ENCODE peak calls at places on chromosome 16, in six cellular contexts. I, C, J, H, E and T are unnamed samples. For H3K27me3 and H3K36me3, the result is how much of the 10 kb centered on the place peaks cover.

GRCh38 chr16:27084296-27085065 is 17.8 kb downstream of the C16orf82 start:
- DNase-seq in I (no peak), C (no peak), J (no peak), H (no peak), E (no peak), T (no peak)

GRCh38 chr16:56190903-56191806 is at the start of gene GNAO1:
- DNase-seq in I (peak), C (peak), J (peak), H (peak), E (peak), T (peak)

GRCh38 chr16:57479422-57480126 is 6.7 kb downstream of the DOK4 start:
- DNase-seq in I (peak), C (peak), J (no peak), H (peak), E (no peak), T (no peak)

GRCh38 chr16:88686439-88687253 is at the start of gene SNAI3:
- DNase-seq in I (peak), C (no peak), J (peak), H (peak), E (peak), T (peak)

GRCh38 chr16:31455601-31456314 is 3.5 kb upstream of the ARMC5 start:
- DNase-seq in I (no peak), C (no peak), J (no peak), H (no peak), E (no peak), T (no peak)

GRCh38 chr16:72848759-72849664 is 198.9 kb downstream of the ZFHX3 start:
- DNase-seq in I (peak), C (peak), J (peak), H (peak), E (no peak), T (peak)

GRCh38 chr16:54160939-54161897 is 125.4 kb downstream of the IRX3 start:
- DNase-seq in I (peak), C (no peak), J (no peak), H (no peak), E (no peak), T (no peak)

GRCh38 chr16:84054271-84054670 is 11.7 kb upstream of the SLC38A8 start:
- DNase-seq in I (no peak), C (no peak), J (no peak), H (peak), E (no peak), T (no peak)

GRCh38 chr16:89934611-89935553 is 11.7 kb downstream of the TUBB3 start:
- DNase-seq in I (no peak), C (no peak), J (no peak), H (no peak), E (no peak), T (no peak)

GRCh38 chr16:89134269-89134668 is 37.3 kb upstream of the CDH15 start:
- DNase-seq in I (no peak), C (no peak), J (no peak), H (no peak), E (no peak), T (no peak)

GRCh38 chr16:57946181-57946801 is 24.6 kb downstream of the CNGB1 start:
- DNase-seq in I (no peak), C (no peak), J (no peak), H (no peak), E (no peak), T (no peak)

GRCh38 chr16:57039148-57039812 is 49.9 kb downstream of the NLRC5 start:
- DNase-seq in I (peak), C (peak), J (no peak), H (peak), E (no peak), T (no peak)

GRCh38 chr16:80563807-80564206 is 23.0 kb downstream of the DYNLRB2 start:
- DNase-seq in I (peak), C (no peak), J (no peak), H (no peak), E (no peak), T (no peak)

GRCh38 chr16:80559369-80559768 is 18.6 kb downstream of the DYNLRB2 start:
- DNase-seq in I (no peak), C (no peak), J (no peak), H (no peak), E (no peak), T (no peak)

GRCh38 chr16:80563066-80563465 is 22.3 kb downstream of the DYNLRB2 start:
- DNase-seq in I (no peak), C (no peak), J (no peak), H (no peak), E (no peak), T (no peak)

GRCh38 chr16:80569440-80570105 is 28.8 kb downstream of the DYNLRB2 start:
- DNase-seq in I (peak), C (peak), J (no peak), H (no peak), E (peak), T (peak)

GRCh38 chr16:80564394-80564793 is 23.6 kb downstream of the DYNLRB2 start:
- DNase-seq in I (no peak), C (no peak), J (no peak), H (no peak), E (no peak), T (no peak)
- H3K4me3 ChIP-seq in I (no peak), C (no peak), J (no peak), H (no peak), E (no peak), T (no peak)

DNA sequence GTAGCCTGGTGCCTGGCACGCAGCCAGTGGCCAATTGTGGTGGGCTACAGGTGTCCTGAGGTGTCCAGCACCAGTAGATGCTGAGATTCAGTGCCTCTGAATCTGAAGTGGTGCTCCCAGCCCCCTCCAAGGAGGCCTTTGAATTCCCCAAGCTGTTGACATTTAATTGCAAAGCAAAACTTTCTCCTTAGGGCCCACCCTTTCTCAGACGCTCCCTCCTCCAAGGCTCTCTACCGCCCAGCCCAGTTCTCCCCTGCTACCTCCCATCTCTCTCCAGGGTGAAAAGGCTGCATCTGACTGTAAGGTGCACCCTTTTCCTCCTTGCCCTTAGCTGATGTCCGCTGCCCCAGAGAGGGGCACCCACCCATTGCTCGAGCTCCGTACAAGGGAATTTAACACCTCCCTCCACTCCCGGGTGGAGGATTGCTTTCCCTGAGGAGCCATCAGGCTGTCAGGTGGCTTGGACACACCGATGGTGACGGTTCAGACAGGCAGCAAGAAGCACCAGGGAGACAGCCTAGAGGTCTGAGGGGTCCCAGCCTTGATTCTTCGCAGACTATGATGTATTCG is 1.7 kb downstream of the BEAN1 start:
- DNase-seq in I (no peak), C (no peak), J (no peak), H (no peak), E (no peak), T (no peak)
- H3K27me3 ChIP-seq in I (under half), C (under half), J (under half), H (half or more), E (under half), T (under half)

DNA sequence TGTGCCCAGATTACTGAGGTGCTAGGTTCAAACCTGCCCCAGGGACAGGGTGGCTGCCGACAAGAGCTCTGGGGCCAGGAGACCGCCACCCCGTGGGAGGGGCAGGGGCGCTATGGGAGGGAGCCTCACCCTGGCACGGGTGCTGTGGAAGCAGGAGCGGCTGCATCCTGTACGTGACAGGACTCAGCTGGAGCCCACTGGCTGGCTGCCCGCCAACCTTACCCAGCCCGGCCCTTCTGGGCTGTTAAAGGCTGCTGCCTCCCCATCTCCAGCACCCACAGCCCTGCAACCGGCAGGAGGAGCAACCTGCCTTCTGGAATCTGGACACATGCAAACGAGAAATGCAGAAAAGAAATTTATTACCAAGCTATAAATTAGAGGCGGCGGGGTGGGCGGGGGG is 11.2 kb downstream of the PAM16 start:
- DNase-seq in I (no peak), C (no peak), J (no peak), H (no peak), E (no peak), T (no peak)
- H3K36me3 ChIP-seq in I (under half), C (under half), J (under half), H (under half), E (under half), T (under half)

GRCh38 chr16:67435758-67436164 is 4.8 kb downstream of the HSD11B2 start:
- DNase-seq in I (no peak), C (no peak), J (no peak), H (no peak), E (no peak), T (no peak)
- H3K4me3 ChIP-seq in I (no peak), C (no peak), J (no peak), H (no peak), E (no peak), T (no peak)

GRCh38 chr16:85601730-85602401 is 11.3 kb upstream of the GSE1 start:
- DNase-seq in I (no peak), C (no peak), J (no peak), H (peak), E (no peak), T (no peak)

GRCh38 chr16:85602402-85602801 is 10.7 kb upstream of the GSE1 start:
- DNase-seq in I (no peak), C (no peak), J (no peak), H (no peak), E (no peak), T (no peak)

GRCh38 chr16:85600905-85601639 is 12.1 kb upstream of the GSE1 start:
- DNase-seq in I (no peak), C (no peak), J (no peak), H (no peak), E (no peak), T (no peak)

GRCh38 chr16:85604145-85604705 is 8.9 kb upstream of the GSE1 start:
- DNase-seq in I (no peak), C (no peak), J (no peak), H (no peak), E (no peak), T (no peak)

DNA sequence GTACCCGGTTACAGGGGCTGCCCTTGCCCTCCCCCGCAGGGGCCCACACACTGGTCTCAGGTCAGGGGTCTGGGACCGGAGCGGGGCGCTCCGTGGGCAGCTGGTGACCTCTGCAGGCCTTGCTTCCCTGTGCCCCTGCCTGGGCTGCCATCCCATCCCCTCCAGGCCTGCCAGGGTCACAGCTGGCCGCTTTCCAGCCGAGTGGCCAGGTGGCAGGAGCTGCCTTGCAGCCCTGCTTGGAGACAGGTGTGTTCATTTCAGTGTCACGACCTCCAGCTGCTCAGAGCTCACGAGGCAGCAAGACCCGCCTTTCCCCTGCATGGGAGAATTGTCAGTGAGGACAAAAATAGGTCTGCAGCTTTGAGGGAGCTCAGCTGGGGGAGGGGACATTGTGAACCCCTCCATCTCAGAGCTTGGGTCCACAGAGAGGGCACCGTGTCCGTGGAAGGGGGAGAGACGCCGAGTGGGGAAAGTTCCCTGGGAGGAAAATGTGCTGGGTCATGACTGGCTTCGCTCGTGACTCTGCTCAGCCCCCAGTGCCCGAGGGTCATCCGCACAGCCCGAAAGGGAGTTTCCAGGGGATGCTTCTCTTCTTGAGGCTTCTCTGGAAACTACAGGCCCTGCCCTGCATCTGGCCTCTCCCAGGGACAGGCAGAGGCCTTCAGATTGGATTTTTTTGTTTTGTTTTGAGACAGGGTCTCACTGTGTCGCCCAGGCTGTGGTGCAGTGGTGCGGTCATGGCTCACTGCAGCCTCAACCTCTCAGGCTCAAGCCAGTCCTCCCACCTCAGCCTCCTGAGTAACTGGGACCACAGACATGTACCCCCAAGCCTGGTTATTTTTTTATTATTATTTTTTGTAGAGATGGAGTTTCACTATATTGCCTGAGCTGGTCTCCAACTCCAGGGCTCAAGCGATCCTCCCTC is 10.0 kb upstream of the GSE1 start:
- DNase-seq in I (no peak), C (no peak), J (no peak), H (no peak), E (no peak), T (no peak)
- H3K27me3 ChIP-seq in I (under half), C (under half), J (under half), H (under half), E (under half), T (under half)